ENCODE peak calls at places on chromosomes 12 and 14, in eight cellular contexts. S is HEK293T; V is activated CD4-positive, alpha-beta T cell treated with anti-CD3 and anti-CD28 coated beads, Interleukin-2, amount 50 U/mL, for 48 hours; W is EL; D is AG20443; I is NCI-H1092 treated with DMSO at 0.1 percent for 48 hours; O is SK-N-MC; G is neural crest cell. K is an unnamed sample.

GRCh38 chr12:67681145-67681778 is 32.7 kb downstream of the DYRK2 start:
- DNase-seq in S (no peak), V (no peak), W (peak), D (peak), I (no peak), O (no peak), G (no peak), K (no peak)

GRCh38 chr12:110120878-110121277 is 3.3 kb upstream of the IFT81 start:
- DNase-seq in S (no peak), V (no peak), W (no peak), D (no peak), I (no peak), O (no peak), G (no peak), K (no peak)

GRCh38 chr12:28930704-28931103 is 218.4 kb upstream of the FAR2 start:
- DNase-seq in S (no peak), V (no peak), W (no peak), D (no peak), I (no peak), O (no peak), G (no peak), K (no peak)

GRCh38 chr12:107145397-107145796 is 52.0 kb upstream of the CRY1 start:
- DNase-seq in S (no peak), V (no peak), W (peak), D (no peak), I (no peak), O (no peak), G (no peak), K (no peak)

GRCh38 chr12:93186131-93186530 is 191.6 kb upstream of the NUDT4 start:
- DNase-seq in S (no peak), V (no peak), W (no peak), D (peak), I (no peak), O (no peak), G (no peak), K (no peak)

GRCh38 chr14:59406454-59407245 is 58.5 kb downstream of the GPR135 start:
- DNase-seq in S (no peak), V (no peak), W (peak), D (peak), I (no peak), O (no peak), G (no peak), K (no peak)

GRCh38 chr12:76256904-76257303 is 91.3 kb downstream of the BBS10 start:
- DNase-seq in S (no peak), V (no peak), W (no peak), D (no peak), I (no peak), O (no peak), G (no peak), K (no peak)

GRCh38 chr14:60249321-60250251 is 565 bp downstream of the PPM1A start:
- DNase-seq in S (peak), V (peak), W (peak), D (peak), I (peak), O (no peak), G (peak), K (peak)

GRCh38 chr14:95445676-95446075 is 70.8 kb downstream of the SYNE3 start:
- DNase-seq in S (no peak), V (no peak), W (no peak), D (no peak), I (peak), O (no peak), G (no peak), K (no peak)

GRCh38 chr12:67663121-67663520 is 14.6 kb downstream of the DYRK2 start:
- DNase-seq in S (no peak), V (no peak), W (peak), D (peak), I (no peak), O (no peak), G (no peak), K (no peak)